ENCODE peak calls at places on chromosome 6, in seven cellular contexts. H, A, C, L, U, O and X are unnamed samples. For H3K27me3 and H3K4me1, the result is how much of the 10 kb centered on the place peaks cover.

GRCh38 chr6:130970839-130971410 is 92.1 kb downstream of the EPB41L2 start:
- DNase-seq in U (no peak), A (no peak), O (no peak), L (no peak), C (no peak), H (no peak), X (no peak)

GRCh38 chr6:13453771-13454251 is 33.6 kb downstream of the GFOD1 start:
- DNase-seq in L (no peak), U (no peak), O (no peak), H (no peak), C (no peak), A (no peak), X (no peak)

GRCh38 chr6:125099211-125100017 is 54.2 kb upstream of the TPD52L1 start:
- DNase-seq in L (peak), O (peak), C (peak), A (peak), H (peak), U (peak), X (peak)

GRCh38 chr6:10426781-10427279 is 12.0 kb upstream of the TFAP2A start:
- DNase-seq in U (no peak), A (no peak), L (no peak), H (no peak), O (no peak), C (no peak), X (no peak)

GRCh38 chr6:159390384-159390783 is 221.2 kb downstream of the FNDC1 start:
- DNase-seq in H (no peak), O (no peak), U (no peak), L (no peak), C (no peak), A (no peak), X (peak)

GRCh38 chr6:34280216-34280615 is 31.4 kb upstream of the SMIM29 start:
- DNase-seq in O (no peak), U (no peak), A (no peak), L (no peak), H (no peak), C (no peak), X (no peak)

GRCh38 chr6:4806308-4807190 is 30.3 kb downstream of the CDYL start:
- DNase-seq in A (no peak), L (no peak), C (no peak), U (no peak), O (no peak), H (no peak), X (no peak)

GRCh38 chr6:156028310-156029131 is 572.9 kb upstream of the NOX3 start:
- DNase-seq in U (no peak), O (no peak), L (no peak), C (no peak), A (no peak), H (no peak), X (no peak)

GRCh38 chr6:137342607-137343186 is 123.5 kb upstream of the IFNGR1 start:
- DNase-seq in H (peak), C (no peak), O (no peak), U (no peak), L (no peak), A (no peak), X (no peak)

GRCh38 chr6:145022199-145022782 is 713.0 kb downstream of the EPM2A start:
- DNase-seq in C (no peak), U (no peak), O (no peak), A (no peak), H (no peak), L (no peak), X (no peak)

GRCh38 chr6:43717822-43718221 is 30.2 kb upstream of the MRPS18A start:
- DNase-seq in A (no peak), U (no peak), C (no peak), O (no peak), L (peak), H (no peak), X (peak)

GRCh38 chr6:43714311-43715055 is 26.9 kb upstream of the MRPS18A start:
- DNase-seq in C (no peak), L (peak), A (no peak), H (peak), U (no peak), O (no peak), X (peak)

GRCh38 chr6:43715056-43715788 is 27.6 kb upstream of the MRPS18A start:
- DNase-seq in O (no peak), L (no peak), U (no peak), H (no peak), A (peak), C (no peak), X (no peak)

GRCh38 chr6:43717389-43717788 is 29.8 kb upstream of the MRPS18A start:
- DNase-seq in L (no peak), H (no peak), C (no peak), U (no peak), A (no peak), O (no peak), X (peak)

DNA sequence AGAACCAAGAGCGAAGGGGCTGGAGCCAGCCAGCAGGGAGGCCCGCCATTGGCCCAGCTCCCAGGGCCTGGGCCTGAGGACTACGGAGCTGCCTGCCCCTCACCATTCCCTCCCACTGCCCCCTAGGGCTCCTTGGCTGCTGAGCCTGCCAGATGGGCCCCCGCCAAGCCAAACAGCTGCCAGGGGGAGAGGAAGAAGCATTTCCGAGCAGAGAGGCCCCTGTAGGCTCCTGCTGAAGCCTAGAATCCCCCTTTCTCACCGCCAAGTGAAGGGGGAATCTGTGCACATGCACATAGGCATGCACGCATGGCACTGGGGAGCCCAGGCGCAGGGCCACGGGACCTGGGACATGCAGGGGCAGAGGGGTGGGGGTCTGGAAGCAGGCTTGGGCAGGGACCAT is 28.5 kb upstream of the MRPS18A start:
- DNase-seq in A (no peak), O (no peak), C (no peak), H (peak), U (no peak), L (no peak), X (peak)
- H3K27ac ChIP-seq in A (no peak), O (no peak), C (no peak), H (no peak), U (no peak), L (peak), X (no peak)

GRCh38 chr6:30076333-30076732 is 764 bp upstream of the RNF39 start:
- DNase-seq in H (no peak), A (no peak), U (no peak), O (no peak), L (no peak), C (no peak), X (no peak)
- H3K27me3 ChIP-seq in H (under half), A (under half), U (half or more), O (under half), L (under half), C (under half), X (under half)

GRCh38 chr6:35717449-35718353 is 19.1 kb upstream of the ARMC12 start:
- DNase-seq in L (no peak), U (no peak), A (no peak), H (no peak), O (no peak), C (no peak), X (no peak)
- H3K4me1 ChIP-seq in L (under half), U (under half), A (half or more), H (under half), O (half or more), C (under half), X (under half)

GRCh38 chr6:108001696-108002231 is 43.8 kb upstream of the SEC63 start:
- DNase-seq in O (peak), L (no peak), U (no peak), C (no peak), H (no peak), A (no peak), X (no peak)
- H3K27ac ChIP-seq in O (peak), L (no peak), U (no peak), C (no peak), H (no peak), A (no peak), X (no peak)